ENCODE peak calls at places on chromosomes 2 and 18, in four cellular contexts. A is ascending aorta, D is cardiac muscle cell, J is endothelial cell of umbilical vein. Z is an unnamed sample. For H3K4me1, the result is how much of the 10 kb centered on the place peaks cover.

GRCh38 chr2:53075760-53076159 is 691.8 kb upstream of the CHAC2 start:
- DNase-seq in D (no peak), J (no peak), A (no peak), Z (no peak)

GRCh38 chr18:74266161-74266560 is 25.6 kb downstream of the CYB5A start:
- DNase-seq in J (no peak), A (no peak), D (no peak), Z (peak)

GRCh38 chr18:55142413-55142812 is 183.2 kb upstream of the CCDC68 start:
- DNase-seq in A (no peak), J (no peak), D (no peak), Z (no peak)

GRCh38 chr2:16633632-16634430 is 31.8 kb downstream of the CYRIA start:
- DNase-seq in D (no peak), A (no peak), J (peak), Z (no peak)

GRCh38 chr2:157874997-157875719 is 972 bp downstream of the ACVR1 start:
- DNase-seq in D (peak), J (peak), A (peak), Z (peak)

GRCh38 chr2:224311226-224311625 is 90.7 kb downstream of the FAM124B start:
- DNase-seq in D (no peak), J (no peak), A (no peak), Z (no peak)

GRCh38 chr2:219523031-219523671 is 8.9 kb downstream of the ASIC4 start:
- DNase-seq in A (no peak), D (peak), J (no peak), Z (no peak)

GRCh38 chr2:104849618-104850097 is 4.3 kb upstream of the POU3F3 start:
- DNase-seq in D (peak), J (peak), A (no peak), Z (peak)

GRCh38 chr2:233980955-233981555 is 63.9 kb downstream of the TRPM8 start:
- DNase-seq in J (no peak), A (no peak), D (no peak), Z (no peak)

GRCh38 chr2:130380096-130380934 is 24.5 kb downstream of the PTPN18 start:
- DNase-seq in J (no peak), D (peak), A (peak), Z (no peak)

GRCh38 chr2:144890828-144891227 is 370.9 kb upstream of the ZEB2 start:
- DNase-seq in D (peak), A (no peak), J (peak), Z (no peak)

GRCh38 chr2:186641807-186642321 is 52.0 kb upstream of the FAM171B start:
- DNase-seq in J (peak), D (peak), A (no peak), Z (peak)

GRCh38 chr18:24600076-24600654 is 139.7 kb downstream of the HRH4 start:
- DNase-seq in A (no peak), J (peak), D (peak), Z (peak)

GRCh38 chr2:168174761-168175160 is 72.6 kb downstream of the STK39 start:
- DNase-seq in D (no peak), A (no peak), J (no peak), Z (no peak)

GRCh38 chr18:47978603-47979002 is 48.1 kb upstream of the SMAD2 start:
- DNase-seq in J (no peak), A (no peak), D (no peak), Z (no peak)

GRCh38 chr2:220455389-220455788 is 828.0 kb downstream of the SLC4A3 start:
- DNase-seq in D (no peak), J (no peak), A (no peak), Z (no peak)

GRCh38 chr2:58923869-58924268 is 682.7 kb upstream of the FANCL start:
- DNase-seq in A (no peak), D (no peak), J (no peak), Z (no peak)

GRCh38 chr2:241869087-241869961 is at the start of gene RTP5:
- DNase-seq in A (no peak), D (no peak), J (no peak), Z (no peak)

DNA sequence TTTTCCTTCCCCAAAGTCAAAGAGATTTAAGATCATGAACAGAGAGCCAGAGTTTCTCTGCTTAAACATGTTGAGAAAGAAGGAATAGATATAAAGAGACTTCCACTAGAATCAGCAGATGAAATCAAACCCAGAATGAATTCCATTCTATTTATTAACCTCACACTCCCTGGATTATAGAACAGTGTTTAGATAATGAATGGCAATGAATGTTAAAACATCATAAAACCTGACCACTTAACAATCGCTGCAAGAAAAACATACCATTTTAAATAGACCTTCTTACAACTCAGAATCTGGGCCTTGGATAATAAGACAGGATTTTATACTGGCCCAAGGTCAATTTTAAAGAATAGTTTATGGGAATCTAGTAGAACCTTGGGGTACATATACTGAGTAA is 163.7 kb upstream of the SIX2 start:
- DNase-seq in A (no peak), D (no peak), J (no peak), Z (no peak)
- H3K4me3 ChIP-seq in A (no peak), D (no peak), J (no peak), Z (no peak)

GRCh38 chr2:30511122-30512083 is 64.4 kb downstream of the LCLAT1 start:
- DNase-seq in A (no peak), J (no peak), D (peak), Z (peak)

GRCh38 chr2:30512243-30512866 is 65.3 kb downstream of the LCLAT1 start:
- DNase-seq in A (no peak), J (no peak), D (no peak), Z (no peak)

GRCh38 chr2:30509716-30510115 is 62.7 kb downstream of the LCLAT1 start:
- DNase-seq in A (no peak), D (no peak), J (no peak), Z (no peak)

GRCh38 chr2:30514134-30514860 is 67.3 kb downstream of the LCLAT1 start:
- DNase-seq in J (peak), A (no peak), D (peak), Z (no peak)

DNA sequence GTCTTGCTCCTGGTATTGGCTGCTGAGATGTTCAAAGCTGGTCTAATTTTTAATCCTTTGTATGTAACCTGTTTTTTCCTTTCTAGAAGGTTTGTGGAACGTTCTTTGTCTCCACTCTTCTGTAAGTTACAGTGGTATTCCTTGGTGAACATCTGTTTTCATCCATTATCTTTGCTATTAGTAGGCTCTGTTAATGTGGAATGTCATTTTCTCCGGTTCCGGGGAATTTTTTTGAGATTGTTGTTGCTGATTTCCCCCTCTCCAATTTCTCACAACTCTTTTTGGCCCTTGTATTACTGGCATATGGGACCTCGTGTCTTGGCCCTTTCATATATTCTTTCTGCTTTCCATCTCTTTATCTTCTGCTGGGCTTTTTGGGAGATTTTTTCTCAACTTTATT is 63.4 kb downstream of the LCLAT1 start:
- DNase-seq in A (no peak), D (peak), J (no peak), Z (no peak)
- H3K4me1 ChIP-seq in A (under half), D (half or more), J (under half), Z (under half)

GRCh38 chr2:172859821-172860707 is 124.4 kb downstream of the RAPGEF4 start:
- DNase-seq in J (peak), A (no peak), D (peak), Z (peak)
- H3K27ac ChIP-seq in J (peak), A (no peak), D (no peak), Z (no peak)

GRCh38 chr2:8436585-8436984 is 245.3 kb upstream of the ID2 start:
- DNase-seq in A (peak), D (no peak), J (no peak), Z (no peak)
- H3K4me3 ChIP-seq in A (no peak), D (no peak), J (no peak), Z (no peak)

GRCh38 chr2:101770672-101771071 is 73.2 kb downstream of the MAP4K4 start:
- DNase-seq in J (peak), D (peak), A (no peak), Z (peak)

GRCh38 chr2:101775092-101775491 is 77.6 kb downstream of the MAP4K4 start:
- DNase-seq in A (no peak), J (no peak), D (peak), Z (no peak)

GRCh38 chr2:101773137-101773536 is 75.6 kb downstream of the MAP4K4 start:
- DNase-seq in D (no peak), J (no peak), A (no peak), Z (no peak)

GRCh38 chr2:101771226-101771906 is 73.9 kb downstream of the MAP4K4 start:
- DNase-seq in J (no peak), D (no peak), A (no peak), Z (no peak)

GRCh38 chr2:101771911-101772321 is 74.4 kb downstream of the MAP4K4 start:
- DNase-seq in J (no peak), D (no peak), A (no peak), Z (no peak)
- H3K4me1 ChIP-seq in J (half or more), D (under half), A (under half), Z (under half)